ENCODE peak calls at places on chromosomes 11 and 22, in eight cellular contexts. One of them, this sample, is unnamed.

GRCh38 chr11:13135385-13136271 is 126.5 kb downstream of the RASSF10 start:
- DNase-seq in chondrocyte: no peak
- DNase-seq in A549: peak; percentile 24
- DNase-seq in tibial artery: no peak
- DNase-seq in Peyer's patch: no peak
- DNase-seq in mammary epithelial cell: peak; percentile 92
- DNase-seq in fibroblast of pulmonary artery: peak; percentile 71
- DNase-seq in endodermal cell: no peak
- DNase-seq in this sample: no peak

GRCh38 chr22:43167001-43167589 is 15.7 kb downstream of the TSPO start:
- DNase-seq in chondrocyte: no peak
- DNase-seq in mammary epithelial cell: no peak
- DNase-seq in tibial artery: no peak
- DNase-seq in A549: no peak
- DNase-seq in Peyer's patch: no peak
- DNase-seq in fibroblast of pulmonary artery: no peak
- DNase-seq in endodermal cell: no peak
- DNase-seq in this sample: no peak

GRCh38 chr11:76803811-76804600 is 20.9 kb downstream of the TSKU start:
- DNase-seq in chondrocyte: no peak
- DNase-seq in Peyer's patch: no peak
- DNase-seq in fibroblast of pulmonary artery: peak; percentile 22
- DNase-seq in mammary epithelial cell: no peak
- DNase-seq in endodermal cell: peak; percentile 31
- DNase-seq in A549: peak; percentile 27
- DNase-seq in tibial artery: peak; percentile 67
- DNase-seq in this sample: no peak

GRCh38 chr11:129249923-129250322 is 57.8 kb upstream of the ARHGAP32 start:
- DNase-seq in endodermal cell: no peak
- DNase-seq in tibial artery: no peak
- DNase-seq in chondrocyte: no peak
- DNase-seq in A549: no peak
- DNase-seq in fibroblast of pulmonary artery: no peak
- DNase-seq in mammary epithelial cell: peak; percentile 19
- DNase-seq in Peyer's patch: no peak
- DNase-seq in this sample: no peak

GRCh38 chr11:34840736-34841386 is 75.3 kb downstream of the APIP start:
- DNase-seq in chondrocyte: no peak
- DNase-seq in fibroblast of pulmonary artery: peak; percentile 28
- DNase-seq in Peyer's patch: peak; percentile 74
- DNase-seq in endodermal cell: peak; percentile 69
- DNase-seq in mammary epithelial cell: peak; percentile 25
- DNase-seq in tibial artery: no peak
- DNase-seq in A549: peak; percentile 59
- DNase-seq in this sample: no peak

GRCh38 chr11:58637367-58637766 is 14.9 kb downstream of the CNTF start:
- DNase-seq in tibial artery: no peak
- DNase-seq in Peyer's patch: no peak
- DNase-seq in endodermal cell: no peak
- DNase-seq in chondrocyte: no peak
- DNase-seq in fibroblast of pulmonary artery: no peak
- DNase-seq in mammary epithelial cell: no peak
- DNase-seq in A549: no peak
- DNase-seq in this sample: no peak

GRCh38 chr11:8561461-8561860 is 32.6 kb downstream of the STK33 start:
- DNase-seq in A549: no peak
- DNase-seq in chondrocyte: no peak
- DNase-seq in fibroblast of pulmonary artery: no peak
- DNase-seq in mammary epithelial cell: no peak
- DNase-seq in tibial artery: no peak
- DNase-seq in endodermal cell: no peak
- DNase-seq in Peyer's patch: no peak
- DNase-seq in this sample: no peak

GRCh38 chr11:69863544-69864200 is 44.5 kb upstream of the FGF3 start:
- DNase-seq in chondrocyte: no peak
- DNase-seq in Peyer's patch: no peak
- DNase-seq in A549: no peak
- DNase-seq in mammary epithelial cell: no peak
- DNase-seq in tibial artery: peak; percentile 58
- DNase-seq in fibroblast of pulmonary artery: no peak
- DNase-seq in endodermal cell: peak; percentile 45
- DNase-seq in this sample: no peak

GRCh38 chr11:3222941-3223905 is 4.6 kb upstream of the MRGPRG start:
- DNase-seq in fibroblast of pulmonary artery: no peak
- DNase-seq in A549: no peak
- DNase-seq in endodermal cell: peak; percentile 40
- DNase-seq in tibial artery: peak; percentile 60
- DNase-seq in mammary epithelial cell: no peak
- DNase-seq in chondrocyte: no peak
- DNase-seq in Peyer's patch: no peak
- DNase-seq in this sample: no peak

GRCh38 chr11:297666-298405 is 1.5 kb downstream of the IFITM5 start:
- DNase-seq in A549: no peak
- DNase-seq in chondrocyte: peak; percentile 58
- DNase-seq in fibroblast of pulmonary artery: no peak
- DNase-seq in Peyer's patch: peak; percentile 74
- DNase-seq in mammary epithelial cell: no peak
- DNase-seq in endodermal cell: peak; percentile 54
- DNase-seq in tibial artery: peak; percentile 55
- DNase-seq in this sample: no peak

GRCh38 chr11:75576445-75577049 is 14.5 kb downstream of the SERPINH1 start:
- DNase-seq in Peyer's patch: peak; percentile 76
- DNase-seq in chondrocyte: no peak
- DNase-seq in fibroblast of pulmonary artery: peak; percentile 53
- DNase-seq in tibial artery: peak; percentile 87
- DNase-seq in endodermal cell: peak; percentile 81
- DNase-seq in A549: peak; percentile 70
- DNase-seq in mammary epithelial cell: no peak
- DNase-seq in this sample: peak; percentile 38

GRCh38 chr22:36360871-36361383 is 26.8 kb downstream of the MYH9 start:
- DNase-seq in A549: no peak
- DNase-seq in chondrocyte: no peak
- DNase-seq in fibroblast of pulmonary artery: no peak
- DNase-seq in mammary epithelial cell: no peak
- DNase-seq in tibial artery: no peak
- DNase-seq in Peyer's patch: no peak
- DNase-seq in endodermal cell: peak; percentile 75
- DNase-seq in this sample: no peak

GRCh38 chr11:116459233-116459632 is 313.6 kb downstream of the BUD13 start:
- DNase-seq in mammary epithelial cell: no peak
- DNase-seq in fibroblast of pulmonary artery: no peak
- DNase-seq in Peyer's patch: no peak
- DNase-seq in chondrocyte: no peak
- DNase-seq in endodermal cell: no peak
- DNase-seq in A549: no peak
- DNase-seq in tibial artery: no peak
- DNase-seq in this sample: no peak

GRCh38 chr11:88779551-88779950 is 286.2 kb downstream of the GRM5 start:
- DNase-seq in mammary epithelial cell: peak; percentile 50
- DNase-seq in Peyer's patch: no peak
- DNase-seq in A549: peak; percentile 16
- DNase-seq in endodermal cell: no peak
- DNase-seq in tibial artery: no peak
- DNase-seq in fibroblast of pulmonary artery: peak; percentile 28
- DNase-seq in chondrocyte: no peak
- DNase-seq in this sample: no peak

GRCh38 chr11:112822478-112823274 is 138.5 kb upstream of the NCAM1 start:
- DNase-seq in Peyer's patch: no peak
- DNase-seq in chondrocyte: no peak
- DNase-seq in fibroblast of pulmonary artery: peak; percentile 6
- DNase-seq in tibial artery: no peak
- DNase-seq in A549: no peak
- DNase-seq in mammary epithelial cell: no peak
- DNase-seq in endodermal cell: peak; percentile 93
- DNase-seq in this sample: no peak

GRCh38 chr22:31461699-31462098 is 27.9 kb downstream of the EIF4ENIF1 start:
- DNase-seq in chondrocyte: no peak
- DNase-seq in Peyer's patch: no peak
- DNase-seq in tibial artery: no peak
- DNase-seq in endodermal cell: no peak
- DNase-seq in A549: no peak
- DNase-seq in fibroblast of pulmonary artery: no peak
- DNase-seq in mammary epithelial cell: no peak
- DNase-seq in this sample: no peak

GRCh38 chr11:60658409-60658808 is 41.0 kb upstream of the MS4A8 start:
- DNase-seq in A549: peak; percentile 9
- DNase-seq in endodermal cell: no peak
- DNase-seq in tibial artery: no peak
- DNase-seq in Peyer's patch: no peak
- DNase-seq in fibroblast of pulmonary artery: no peak
- DNase-seq in mammary epithelial cell: no peak
- DNase-seq in chondrocyte: no peak
- DNase-seq in this sample: no peak

GRCh38 chr11:60657880-60658279 is 41.5 kb upstream of the MS4A8 start:
- DNase-seq in endodermal cell: no peak
- DNase-seq in Peyer's patch: peak; percentile 72
- DNase-seq in chondrocyte: no peak
- DNase-seq in A549: peak; percentile 16
- DNase-seq in fibroblast of pulmonary artery: no peak
- DNase-seq in tibial artery: no peak
- DNase-seq in mammary epithelial cell: no peak
- DNase-seq in this sample: no peak
- TF ChIP-seq CTCF in endodermal cell: peak; percentile 44
- TF ChIP-seq CTCF in Peyer's patch: no peak
- TF ChIP-seq CTCF in chondrocyte: no peak
- TF ChIP-seq CTCF in A549: no peak
- TF ChIP-seq CTCF in fibroblast of pulmonary artery: no peak
- TF ChIP-seq CTCF in tibial artery: no peak
- TF ChIP-seq CTCF in mammary epithelial cell: no peak
- TF ChIP-seq CTCF in this sample: no peak

GRCh38 chr22:29030016-29030617 is 31.5 kb downstream of the C22orf31 start:
- DNase-seq in Peyer's patch: no peak
- DNase-seq in endodermal cell: peak; percentile 62
- DNase-seq in mammary epithelial cell: peak; percentile 94
- DNase-seq in A549: no peak
- DNase-seq in chondrocyte: no peak
- DNase-seq in fibroblast of pulmonary artery: peak; percentile 16
- DNase-seq in tibial artery: no peak
- DNase-seq in this sample: no peak

GRCh38 chr22:29030618-29031235 is 30.9 kb downstream of the C22orf31 start:
- DNase-seq in chondrocyte: no peak
- DNase-seq in Peyer's patch: peak; percentile 75
- DNase-seq in fibroblast of pulmonary artery: peak; percentile 81
- DNase-seq in tibial artery: peak; percentile 84
- DNase-seq in A549: peak; percentile 82
- DNase-seq in mammary epithelial cell: peak; percentile 87
- DNase-seq in endodermal cell: peak; percentile 93
- DNase-seq in this sample: peak; percentile 53

GRCh38 chr22:29032584-29032983 is 29.0 kb downstream of the C22orf31 start:
- DNase-seq in chondrocyte: no peak
- DNase-seq in tibial artery: no peak
- DNase-seq in endodermal cell: no peak
- DNase-seq in mammary epithelial cell: no peak
- DNase-seq in Peyer's patch: no peak
- DNase-seq in A549: peak; percentile 63
- DNase-seq in fibroblast of pulmonary artery: peak; percentile 13
- DNase-seq in this sample: no peak

GRCh38 chr22:29032014-29032475 is 29.6 kb downstream of the C22orf31 start:
- DNase-seq in tibial artery: no peak
- DNase-seq in fibroblast of pulmonary artery: no peak
- DNase-seq in Peyer's patch: no peak
- DNase-seq in endodermal cell: peak; percentile 69
- DNase-seq in chondrocyte: no peak
- DNase-seq in A549: no peak
- DNase-seq in mammary epithelial cell: no peak
- DNase-seq in this sample: no peak

DNA sequence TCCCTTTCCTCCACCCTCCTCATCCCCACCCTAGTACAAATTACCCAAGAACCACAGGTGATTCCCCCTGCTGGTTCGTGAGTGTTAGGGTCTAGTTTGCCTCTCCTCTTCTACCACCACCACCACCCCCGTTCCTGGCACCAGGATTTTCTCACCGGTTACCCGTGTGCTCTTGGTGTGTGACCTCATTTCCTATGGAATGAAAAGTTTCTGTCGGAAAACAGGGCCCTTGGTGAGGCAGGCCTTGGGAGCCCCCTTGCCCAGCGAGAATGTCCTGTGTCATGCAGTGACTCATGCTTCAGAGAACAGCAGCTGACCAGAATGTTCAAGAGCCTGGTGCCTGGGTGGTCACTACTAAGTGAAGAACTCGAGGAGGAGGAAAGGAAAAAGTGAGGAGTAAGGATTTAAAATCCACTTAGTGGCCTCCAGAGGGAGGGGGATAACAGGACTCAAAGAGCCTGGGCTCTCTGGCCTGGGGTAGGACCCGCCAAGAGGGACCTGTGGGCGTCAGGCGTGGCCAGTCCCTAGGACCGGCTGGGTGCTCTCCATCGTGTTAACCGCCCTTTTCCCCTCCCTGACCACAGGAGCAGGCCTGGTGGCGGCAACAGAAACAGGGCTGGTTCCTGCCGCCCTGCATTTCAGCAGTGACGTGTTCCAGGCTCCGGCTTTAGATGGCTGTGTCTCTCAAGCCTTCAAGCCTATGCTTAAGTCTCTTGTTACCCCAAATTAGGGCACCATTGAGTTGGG is 30.2 kb downstream of the C22orf31 start:
- DNase-seq in endodermal cell: peak; percentile 89
- DNase-seq in fibroblast of pulmonary artery: peak; percentile 95
- DNase-seq in tibial artery: peak; percentile 89
- DNase-seq in chondrocyte: no peak
- DNase-seq in A549: peak; percentile 91
- DNase-seq in mammary epithelial cell: peak; percentile 96
- DNase-seq in Peyer's patch: peak; percentile 62
- DNase-seq in this sample: peak; percentile 41
- TF ChIP-seq CTCF in endodermal cell: peak; percentile 64
- TF ChIP-seq CTCF in fibroblast of pulmonary artery: peak; percentile 7
- TF ChIP-seq CTCF in tibial artery: no peak
- TF ChIP-seq CTCF in chondrocyte: peak; percentile 60
- TF ChIP-seq CTCF in A549: no peak
- TF ChIP-seq CTCF in mammary epithelial cell: peak; percentile 20
- TF ChIP-seq CTCF in Peyer's patch: no peak
- TF ChIP-seq CTCF in this sample: no peak

DNA sequence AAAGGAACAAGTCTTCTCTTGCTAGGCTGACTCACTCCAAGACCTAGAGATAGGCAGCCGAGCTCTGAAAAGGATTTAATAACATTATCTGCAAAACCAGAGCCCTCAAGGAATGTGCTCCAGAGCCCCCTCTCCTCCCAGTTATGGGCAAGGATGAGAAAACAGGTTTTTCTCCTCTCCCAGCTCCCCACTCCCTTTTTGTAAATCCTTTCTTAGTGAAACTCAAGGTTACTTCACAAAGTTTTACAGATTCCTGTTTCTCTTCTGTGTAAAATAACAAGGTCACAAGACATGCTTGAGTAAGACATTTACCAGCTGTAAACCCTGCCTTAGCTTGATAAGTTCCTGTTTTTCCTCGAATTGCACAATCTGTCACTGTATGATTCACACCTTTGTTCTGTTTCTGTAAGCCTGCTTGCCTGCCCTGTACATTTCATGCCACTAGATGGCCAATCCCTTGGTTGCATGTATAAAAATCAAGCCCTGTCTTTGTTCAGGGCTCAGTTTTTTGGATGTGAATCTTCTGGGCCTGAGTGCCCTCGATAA is 489.4 kb downstream of the KCNA4 start:
- DNase-seq in Peyer's patch: no peak
- DNase-seq in tibial artery: no peak
- DNase-seq in chondrocyte: no peak
- DNase-seq in A549: peak; percentile 65
- DNase-seq in fibroblast of pulmonary artery: peak; percentile 99
- DNase-seq in endodermal cell: no peak
- DNase-seq in mammary epithelial cell: peak; percentile 82
- DNase-seq in this sample: no peak
- TF ChIP-seq CTCF in Peyer's patch: no peak
- TF ChIP-seq CTCF in tibial artery: no peak
- TF ChIP-seq CTCF in chondrocyte: peak; percentile 49
- TF ChIP-seq CTCF in A549: peak; percentile 27
- TF ChIP-seq CTCF in fibroblast of pulmonary artery: peak; percentile 81
- TF ChIP-seq CTCF in endodermal cell: peak; percentile 59
- TF ChIP-seq CTCF in mammary epithelial cell: peak; percentile 77
- TF ChIP-seq CTCF in this sample: peak; percentile 36

GRCh38 chr11:118114266-118114665 is 27.5 kb upstream of the SMIM35 start:
- DNase-seq in endodermal cell: no peak
- DNase-seq in tibial artery: peak; percentile 13
- DNase-seq in A549: no peak
- DNase-seq in fibroblast of pulmonary artery: no peak
- DNase-seq in mammary epithelial cell: peak; percentile 12
- DNase-seq in Peyer's patch: no peak
- DNase-seq in chondrocyte: peak; percentile 34
- DNase-seq in this sample: no peak
- TF ChIP-seq CTCF in endodermal cell: peak; percentile 49
- TF ChIP-seq CTCF in tibial artery: no peak
- TF ChIP-seq CTCF in A549: no peak
- TF ChIP-seq CTCF in fibroblast of pulmonary artery: no peak
- TF ChIP-seq CTCF in mammary epithelial cell: peak; percentile 39
- TF ChIP-seq CTCF in Peyer's patch: no peak
- TF ChIP-seq CTCF in chondrocyte: no peak
- TF ChIP-seq CTCF in this sample: no peak

This sample was measured in endothelial cell.